ENCODE peak calls at places on chromosomes 16 and 17, in four cellular contexts. I is GM23338, T is astrocyte of the cerebellum, L is left ventricle myocardium inferior. E is an unnamed sample.

GRCh38 chr17:80959330-80960036 is 32.2 kb upstream of the CHMP6 start:
- DNase-seq in I (no peak), T (peak), L (peak), E (peak)

GRCh38 chr16:23290189-23291062 is 11.7 kb upstream of the SCNN1B start:
- DNase-seq in I (no peak), T (no peak), L (no peak), E (no peak)

GRCh38 chr16:83002351-83003334 is 375.9 kb downstream of the CDH13 start:
- DNase-seq in I (no peak), T (no peak), L (no peak), E (no peak)

GRCh38 chr17:69175262-69175811 is 33.6 kb upstream of the ABCA6 start:
- DNase-seq in I (no peak), T (no peak), L (no peak), E (no peak)

GRCh38 chr17:63126607-63127006 is 160.6 kb downstream of the TANC2 start:
- DNase-seq in I (no peak), T (no peak), L (no peak), E (no peak)

GRCh38 chr16:73750639-73751038 is 546.0 kb upstream of the PSMD7 start:
- DNase-seq in I (no peak), T (no peak), L (no peak), E (no peak)

GRCh38 chr17:6327007-6327406 is 107.9 kb downstream of the AIPL1 start:
- DNase-seq in I (peak), T (no peak), L (peak), E (no peak)

GRCh38 chr16:22071352-22071923 is 20.9 kb upstream of the VWA3A start:
- DNase-seq in I (peak), T (no peak), L (no peak), E (no peak)

GRCh38 chr17:50043290-50044148 is 12.4 kb upstream of the ITGA3 start:
- DNase-seq in I (no peak), T (no peak), L (peak), E (no peak)

GRCh38 chr16:89577055-89577759 is 1.6 kb downstream of the CPNE7 start:
- DNase-seq in I (no peak), T (no peak), L (no peak), E (no peak)

GRCh38 chr17:17491546-17491988 is 4.6 kb downstream of the RASD1 start:
- DNase-seq in I (no peak), T (no peak), L (no peak), E (no peak)

GRCh38 chr17:67365762-67366192 is 600 bp downstream of the PSMD12 start:
- DNase-seq in I (no peak), T (no peak), L (no peak), E (no peak)

GRCh38 chr17:48198950-48199541 is 91.5 kb downstream of the SNX11 start:
- DNase-seq in I (no peak), T (no peak), L (no peak), E (no peak)

GRCh38 chr16:22397459-22397858 is 23.0 kb upstream of the CDR2 start:
- DNase-seq in I (no peak), T (peak), L (no peak), E (peak)

GRCh38 chr17:17892009-17892408 is 55.2 kb upstream of the SREBF1 start:
- DNase-seq in I (no peak), T (no peak), L (no peak), E (no peak)

GRCh38 chr16:14180431-14181059 is 109.4 kb downstream of the MRTFB start:
- DNase-seq in I (peak), T (no peak), L (no peak), E (no peak)

GRCh38 chr17:42675348-42675983 is 1.3 kb downstream of the PLEKHH3 start:
- DNase-seq in I (peak), T (no peak), L (peak), E (no peak)

GRCh38 chr17:63496177-63496576 is 19.3 kb downstream of the ACE start:
- DNase-seq in I (no peak), T (no peak), L (no peak), E (no peak)

GRCh38 chr17:75048396-75048933 is 1.4 kb downstream of the KCTD2 start:
- DNase-seq in I (no peak), T (no peak), L (no peak), E (no peak)

GRCh38 chr16:4515611-4516233 is 22.9 kb downstream of the CDIP1 start:
- DNase-seq in I (no peak), T (no peak), L (no peak), E (no peak)

GRCh38 chr16:10981697-10982216 is 37.4 kb downstream of the CLEC16A start:
- DNase-seq in I (peak), T (no peak), L (no peak), E (no peak)

GRCh38 chr17:75970011-75970523 is 8.9 kb downstream of the ACOX1 start:
- DNase-seq in I (no peak), T (no peak), L (no peak), E (no peak)

GRCh38 chr16:2705351-2705750 is 14.7 kb downstream of the PRSS27 start:
- DNase-seq in I (no peak), T (no peak), L (no peak), E (no peak)

GRCh38 chr17:67359960-67360817 is 6.2 kb downstream of the PSMD12 start:
- DNase-seq in I (peak), T (no peak), L (no peak), E (no peak)

GRCh38 chr17:42039794-42040763 is 10.3 kb downstream of the C17orf113 start:
- DNase-seq in I (no peak), T (no peak), L (no peak), E (no peak)

GRCh38 chr16:1379054-1379862 is 27.5 kb downstream of the GNPTG start:
- DNase-seq in I (peak), T (no peak), L (peak), E (peak)

GRCh38 chr16:89230210-89230609 is 12.7 kb downstream of the ZNF778 start:
- DNase-seq in I (no peak), T (no peak), L (no peak), E (no peak)

GRCh38 chr16:74111583-74111982 is 185.0 kb upstream of the PSMD7 start:
- DNase-seq in I (no peak), T (no peak), L (no peak), E (no peak)

GRCh38 chr17:70808596-70808995 is 639.3 kb downstream of the KCNJ2 start:
- DNase-seq in I (peak), T (no peak), L (no peak), E (no peak)

GRCh38 chr16:79901522-79901921 is 301.0 kb upstream of the MAF start:
- DNase-seq in I (no peak), T (no peak), L (no peak), E (no peak)

GRCh38 chr16:57045694-57046381 is 46.5 kb upstream of the CPNE2 start:
- DNase-seq in I (peak), T (peak), L (peak), E (no peak)

GRCh38 chr17:66580601-66581385 is 254.1 kb upstream of the CACNG5 start:
- DNase-seq in I (no peak), T (no peak), L (no peak), E (peak)

GRCh38 chr16:72224260-72224768 is 52.4 kb upstream of the PMFBP1 start:
- DNase-seq in I (no peak), T (no peak), L (no peak), E (no peak)

GRCh38 chr17:75661531-75661930 is 5.4 kb downstream of the RECQL5 start:
- DNase-seq in I (no peak), T (no peak), L (no peak), E (no peak)

GRCh38 chr17:75024686-75025397 is 12.4 kb downstream of the MRPL58 start:
- DNase-seq in I (no peak), T (no peak), L (no peak), E (no peak)

GRCh38 chr17:7512824-7513540 is 28.8 kb downstream of the POLR2A start:
- DNase-seq in I (no peak), T (no peak), L (no peak), E (no peak)

GRCh38 chr17:11747441-11747840 is 149.2 kb downstream of the DNAH9 start:
- DNase-seq in I (no peak), T (no peak), L (no peak), E (no peak)

DNA sequence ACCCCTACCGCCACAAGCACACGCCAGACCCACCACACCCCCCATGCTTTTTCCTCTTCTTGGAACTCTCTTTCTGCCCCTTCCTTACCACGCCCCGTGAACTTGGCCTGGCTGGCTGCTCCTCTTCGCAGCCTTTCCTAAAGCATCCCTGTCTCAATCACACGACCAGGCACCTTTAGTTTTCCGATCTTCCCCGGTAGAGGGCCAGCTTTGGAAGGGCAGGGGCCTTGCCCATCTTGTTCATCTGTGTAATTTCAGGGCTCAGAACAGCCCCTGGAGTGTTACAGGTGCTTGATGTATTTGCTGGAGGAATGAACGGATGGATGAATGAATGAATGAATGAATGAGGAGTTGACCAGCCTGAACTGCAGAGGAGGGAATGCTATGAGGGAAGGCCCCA is 3.7 kb downstream of the SPPL2C start:
- DNase-seq in I (peak), T (no peak), L (no peak), E (no peak)
- TF ChIP-seq CTCF in I (peak), T (no peak), L (no peak), E (no peak)

DNA sequence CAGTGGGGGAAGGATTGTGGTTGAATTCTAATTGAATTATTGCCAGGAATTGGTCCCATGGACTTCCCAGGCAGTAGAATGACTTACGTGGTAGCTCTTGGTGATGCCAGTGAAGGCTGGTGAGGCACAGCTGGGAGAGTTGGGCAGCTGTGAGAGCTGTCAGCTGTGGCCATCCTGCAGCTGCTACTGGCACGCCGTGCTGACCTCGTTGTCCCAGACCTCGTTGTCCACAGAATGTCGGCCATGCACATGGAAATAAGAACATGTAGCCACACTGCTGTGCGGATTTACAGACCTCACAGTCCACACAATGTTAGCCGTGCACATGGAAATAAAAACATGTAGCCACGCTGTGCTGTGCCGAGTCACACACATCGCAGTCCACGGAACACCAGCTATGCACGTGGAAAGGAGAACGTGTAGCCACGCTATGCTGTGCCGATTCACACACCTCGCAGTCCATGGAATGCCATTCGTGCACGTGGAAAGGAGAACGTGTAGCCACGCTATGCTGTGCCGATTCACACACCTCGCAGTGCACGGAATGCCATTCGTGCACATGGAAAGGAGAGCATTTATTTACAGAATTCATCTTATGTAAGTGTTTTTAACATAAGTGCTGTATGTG is 59.2 kb downstream of the BANP start:
- DNase-seq in I (no peak), T (no peak), L (no peak), E (no peak)
- TF ChIP-seq CTCF in I (no peak), T (no peak), L (no peak), E (no peak)

DNA sequence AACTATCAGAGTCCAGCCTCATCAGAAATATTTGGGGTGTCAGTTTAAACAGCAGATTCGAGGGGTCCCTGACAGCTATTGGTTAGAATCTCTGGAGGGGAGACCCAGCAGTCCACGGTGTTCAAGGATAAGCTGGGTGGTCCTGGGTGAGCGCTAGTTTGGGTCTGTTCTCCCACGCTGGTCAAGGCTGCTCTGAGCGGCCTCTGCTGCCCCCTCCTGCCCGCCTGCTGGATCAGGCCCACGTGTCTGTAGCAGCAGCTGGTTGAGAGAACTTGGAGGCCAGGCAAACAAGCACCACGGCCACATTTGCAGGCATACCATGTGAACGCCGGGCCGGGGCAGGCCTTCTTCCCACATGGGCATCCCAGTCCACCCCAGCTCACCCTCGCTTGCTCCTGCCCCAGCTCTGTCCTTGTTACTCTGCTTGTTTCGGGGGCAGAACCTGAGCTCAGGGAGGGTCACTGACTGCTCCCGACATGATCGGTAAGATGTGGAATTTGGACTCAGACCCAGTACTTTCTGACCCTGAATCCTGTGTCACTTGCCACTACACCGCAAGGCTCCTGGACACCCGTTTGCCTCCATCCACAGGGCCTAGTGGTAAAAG is 7.4 kb downstream of the FOXF1 start:
- DNase-seq in I (peak), T (peak), L (peak), E (no peak)
- TF ChIP-seq CTCF in I (peak), T (peak), L (peak), E (peak)

DNA sequence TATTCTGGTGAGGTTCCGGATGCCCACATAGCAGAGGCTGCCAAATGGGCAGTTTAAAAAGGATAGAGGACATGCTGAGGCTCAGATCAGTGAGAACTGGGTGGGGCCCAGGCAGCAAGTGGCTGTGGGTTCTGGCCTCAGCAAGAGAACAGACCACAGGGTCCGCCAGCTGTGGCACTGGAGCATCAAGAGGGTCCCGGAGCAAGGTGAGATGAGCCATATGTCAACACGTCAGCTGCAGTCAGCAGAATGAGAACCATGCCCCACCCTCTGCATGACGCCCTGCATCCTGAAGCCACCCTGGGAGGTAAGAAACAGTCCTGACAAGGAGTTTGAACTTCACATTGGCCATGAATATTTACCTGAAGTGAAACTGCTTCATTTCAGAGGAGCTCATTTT is 20.1 kb upstream of the CCL5 start:
- DNase-seq in I (no peak), T (no peak), L (no peak), E (no peak)
- TF ChIP-seq CTCF in I (no peak), T (no peak), L (no peak), E (no peak)